ENCODE peak calls at places on chromosomes 11 and 22, in ten cellular contexts. K is stimulated activated CD4-positive, alpha-beta T cell treated with anti-CD3 and anti-CD28 coated beads, Interleukin-4, amount 100 ng/mL, for 48 hours; I is psoas muscle; V is left ventricle myocardium inferior; X is AG10803; D is activated CD4-positive, alpha-beta T cell treated with anti-CD3 and anti-CD28 coated beads, Interleukin-2, amount 10 ng/mL, durations not matched to agents 7 days and 5 days; Q is ACHN; G is GM12865; U is cardiac muscle cell; B is choroid plexus epithelial cell. M is an unnamed sample.
A peak's percentile ranks its signal among the peaks of the same experiment; 100 is the strongest.

GRCh38 chr11:2330696-2331095 is 28.9 kb downstream of the TSPAN32 start:
- DNase-seq in K (no peak), I (no peak), V (no peak), X (no peak), D (no peak), Q (no peak), G (no peak), U (no peak), B (no peak), M (no peak)

GRCh38 chr11:34631297-34631696 is 10.4 kb downstream of the EHF start:
- DNase-seq in K (no peak), I (no peak), V (no peak), X (no peak), D (no peak), Q (no peak), G (no peak), U (no peak), B (no peak), M (no peak)

GRCh38 chr11:128632151-128632791 is 44.9 kb upstream of the ETS1 start:
- DNase-seq in K (no peak), I (no peak), V (no peak), X (peak; percentile 68), D (peak; percentile 67), Q (peak; percentile 51), G (peak; percentile 77), U (peak; percentile 75), B (peak; percentile 85), M (no peak)

GRCh38 chr11:697028-697491 is 1.4 kb downstream of the TMEM80 start:
- DNase-seq in K (no peak), I (no peak), V (no peak), X (peak; percentile 95), D (no peak), Q (peak; percentile 78), G (peak; percentile 41), U (peak; percentile 35), B (peak; percentile 91), M (no peak)

GRCh38 chr11:68146704-68147474 is 25.7 kb upstream of the CHKA start:
- DNase-seq in K (no peak), I (no peak), V (no peak), X (peak; percentile 17), D (no peak), Q (peak; percentile 20), G (no peak), U (peak; percentile 58), B (peak; percentile 51), M (no peak)

GRCh38 chr11:66852466-66853241 is 4.2 kb upstream of the LRFN4 start:
- DNase-seq in K (no peak), I (peak; percentile 48), V (no peak), X (no peak), D (no peak), Q (no peak), G (no peak), U (no peak), B (no peak), M (no peak)

GRCh38 chr22:24503137-24503850 is 8.2 kb downstream of the UPB1 start:
- DNase-seq in K (peak; percentile 41), I (peak; percentile 74), V (peak; percentile 65), X (peak; percentile 56), D (peak; percentile 61), Q (peak; percentile 57), G (peak; percentile 86), U (peak; percentile 71), B (peak; percentile 80), M (no peak)

GRCh38 chr11:17439316-17439782 is 37.3 kb downstream of the ABCC8 start:
- DNase-seq in K (no peak), I (no peak), V (no peak), X (no peak), D (no peak), Q (no peak), G (no peak), U (no peak), B (peak; percentile 4), M (no peak)

GRCh38 chr22:26648761-26649363 is 8.5 kb upstream of the MIAT start:
- DNase-seq in K (no peak), I (no peak), V (no peak), X (peak; percentile 58), D (no peak), Q (no peak), G (peak; percentile 32), U (peak; percentile 15), B (no peak), M (no peak)

GRCh38 chr11:28657378-28658030 is 549.3 kb downstream of the METTL15 start:
- DNase-seq in K (no peak), I (no peak), V (no peak), X (no peak), D (no peak), Q (no peak), G (no peak), U (peak; percentile 23), B (peak; percentile 50), M (no peak)

GRCh38 chr11:69304686-69305085 is 10.7 kb downstream of the MYEOV start:
- DNase-seq in K (no peak), I (no peak), V (no peak), X (no peak), D (no peak), Q (no peak), G (no peak), U (no peak), B (no peak), M (no peak)

GRCh38 chr11:64211181-64211872 is 4.8 kb downstream of the FERMT3 start:
- DNase-seq in K (no peak), I (no peak), V (no peak), X (no peak), D (no peak), Q (no peak), G (no peak), U (no peak), B (no peak), M (no peak)

GRCh38 chr11:84812351-84813083 is 814.6 kb downstream of the DLG2 start:
- DNase-seq in K (no peak), I (no peak), V (no peak), X (peak; percentile 25), D (no peak), Q (no peak), G (no peak), U (no peak), B (peak; percentile 49), M (peak; percentile 23)

GRCh38 chr11:65355013-65355775 is 643 bp downstream of the TIGD3 start:
- DNase-seq in K (peak; percentile 23), I (peak; percentile 65), V (peak; percentile 34), X (no peak), D (peak; percentile 68), Q (peak; percentile 8), G (peak; percentile 48), U (no peak), B (no peak), M (no peak)

GRCh38 chr11:69637956-69638871 is 2.7 kb upstream of the CCND1 start:
- DNase-seq in K (no peak), I (peak; percentile 63), V (peak; percentile 52), X (peak; percentile 72), D (no peak), Q (no peak), G (no peak), U (peak; percentile 73), B (peak; percentile 79), M (no peak)

M was measured in NCI-H1048.